ENCODE peak calls at places on chromosomes 5 and 9, in six cellular contexts. One of them, this sample, is unnamed.

GRCh38 chr5:43839218-43839617 is 236.2 kb downstream of the NNT start:
- DNase-seq in stomach: no peak
- DNase-seq in CD8-positive, alpha-beta T cell: no peak
- DNase-seq in astrocyte of the spinal cord: peak
- DNase-seq in foreskin fibroblast: peak
- DNase-seq in cardiac muscle cell: no peak
- DNase-seq in this sample: no peak

GRCh38 chr5:149177911-149178565 is 36.7 kb downstream of the ABLIM3 start:
- DNase-seq in cardiac muscle cell: no peak
- DNase-seq in CD8-positive, alpha-beta T cell: no peak
- DNase-seq in stomach: no peak
- DNase-seq in foreskin fibroblast: no peak
- DNase-seq in astrocyte of the spinal cord: no peak
- DNase-seq in this sample: no peak

GRCh38 chr9:4515958-4516375 is 25.7 kb downstream of the SLC1A1 start:
- DNase-seq in CD8-positive, alpha-beta T cell: no peak
- DNase-seq in cardiac muscle cell: no peak
- DNase-seq in foreskin fibroblast: peak
- DNase-seq in astrocyte of the spinal cord: peak
- DNase-seq in stomach: no peak
- DNase-seq in this sample: no peak

GRCh38 chr9:79134654-79135053 is 437.1 kb upstream of the TLE4 start:
- DNase-seq in stomach: no peak
- DNase-seq in foreskin fibroblast: peak
- DNase-seq in cardiac muscle cell: peak
- DNase-seq in CD8-positive, alpha-beta T cell: no peak
- DNase-seq in astrocyte of the spinal cord: peak
- DNase-seq in this sample: no peak

GRCh38 chr5:518721-519120 is 5.5 kb downstream of the SLC9A3 start:
- DNase-seq in cardiac muscle cell: no peak
- DNase-seq in astrocyte of the spinal cord: no peak
- DNase-seq in foreskin fibroblast: no peak
- DNase-seq in CD8-positive, alpha-beta T cell: no peak
- DNase-seq in stomach: no peak
- DNase-seq in this sample: no peak

GRCh38 chr5:57004800-57005199 is 52.9 kb upstream of the MIER3 start:
- DNase-seq in CD8-positive, alpha-beta T cell: no peak
- DNase-seq in astrocyte of the spinal cord: no peak
- DNase-seq in stomach: no peak
- DNase-seq in cardiac muscle cell: no peak
- DNase-seq in foreskin fibroblast: no peak
- DNase-seq in this sample: no peak

GRCh38 chr5:69285448-69286116 is 47.0 kb downstream of the CCDC125 start:
- DNase-seq in stomach: no peak
- DNase-seq in cardiac muscle cell: no peak
- DNase-seq in CD8-positive, alpha-beta T cell: no peak
- DNase-seq in foreskin fibroblast: no peak
- DNase-seq in astrocyte of the spinal cord: peak
- DNase-seq in this sample: no peak

GRCh38 chr5:91438871-91439270 is 55.8 kb upstream of the ARRDC3 start:
- DNase-seq in CD8-positive, alpha-beta T cell: no peak
- DNase-seq in foreskin fibroblast: no peak
- DNase-seq in astrocyte of the spinal cord: no peak
- DNase-seq in stomach: peak
- DNase-seq in cardiac muscle cell: no peak
- DNase-seq in this sample: no peak

GRCh38 chr5:149651686-149652085 is 70.4 kb downstream of the ARHGEF37 start:
- DNase-seq in stomach: no peak
- DNase-seq in CD8-positive, alpha-beta T cell: no peak
- DNase-seq in astrocyte of the spinal cord: no peak
- DNase-seq in cardiac muscle cell: peak
- DNase-seq in foreskin fibroblast: no peak
- DNase-seq in this sample: no peak

GRCh38 chr9:18255158-18255629 is 218.8 kb upstream of the ADAMTSL1 start:
- DNase-seq in cardiac muscle cell: peak
- DNase-seq in stomach: peak
- DNase-seq in foreskin fibroblast: peak
- DNase-seq in astrocyte of the spinal cord: peak
- DNase-seq in CD8-positive, alpha-beta T cell: peak
- DNase-seq in this sample: peak

GRCh38 chr5:136132087-136132486 is 558 bp upstream of the SMAD5 start:
- DNase-seq in astrocyte of the spinal cord: no peak
- DNase-seq in cardiac muscle cell: peak
- DNase-seq in foreskin fibroblast: no peak
- DNase-seq in stomach: no peak
- DNase-seq in CD8-positive, alpha-beta T cell: no peak
- DNase-seq in this sample: no peak

GRCh38 chr5:136135536-136135935 is 2.9 kb downstream of the SMAD5 start:
- DNase-seq in stomach: no peak
- DNase-seq in astrocyte of the spinal cord: no peak
- DNase-seq in foreskin fibroblast: peak
- DNase-seq in cardiac muscle cell: no peak
- DNase-seq in CD8-positive, alpha-beta T cell: no peak
- DNase-seq in this sample: no peak

GRCh38 chr5:136132557-136133415 is at the start of gene SMAD5:
- DNase-seq in foreskin fibroblast: peak
- DNase-seq in astrocyte of the spinal cord: peak
- DNase-seq in CD8-positive, alpha-beta T cell: peak
- DNase-seq in cardiac muscle cell: peak
- DNase-seq in stomach: peak
- DNase-seq in this sample: peak

GRCh38 chr5:136134653-136135052 is 2.0 kb downstream of the SMAD5 start:
- DNase-seq in stomach: no peak
- DNase-seq in foreskin fibroblast: no peak
- DNase-seq in cardiac muscle cell: no peak
- DNase-seq in CD8-positive, alpha-beta T cell: no peak
- DNase-seq in astrocyte of the spinal cord: no peak
- DNase-seq in this sample: no peak

GRCh38 chr5:136133416-136134383 is 1.1 kb downstream of the SMAD5 start:
- DNase-seq in CD8-positive, alpha-beta T cell: peak
- DNase-seq in astrocyte of the spinal cord: peak
- DNase-seq in stomach: peak
- DNase-seq in cardiac muscle cell: peak
- DNase-seq in foreskin fibroblast: peak
- DNase-seq in this sample: no peak
- H3K4me3 ChIP-seq in CD8-positive, alpha-beta T cell: peak
- H3K4me3 ChIP-seq in astrocyte of the spinal cord: peak
- H3K4me3 ChIP-seq in stomach: peak
- H3K4me3 ChIP-seq in cardiac muscle cell: peak
- H3K4me3 ChIP-seq in foreskin fibroblast: peak
- H3K4me3 ChIP-seq in this sample: peak

DNA sequence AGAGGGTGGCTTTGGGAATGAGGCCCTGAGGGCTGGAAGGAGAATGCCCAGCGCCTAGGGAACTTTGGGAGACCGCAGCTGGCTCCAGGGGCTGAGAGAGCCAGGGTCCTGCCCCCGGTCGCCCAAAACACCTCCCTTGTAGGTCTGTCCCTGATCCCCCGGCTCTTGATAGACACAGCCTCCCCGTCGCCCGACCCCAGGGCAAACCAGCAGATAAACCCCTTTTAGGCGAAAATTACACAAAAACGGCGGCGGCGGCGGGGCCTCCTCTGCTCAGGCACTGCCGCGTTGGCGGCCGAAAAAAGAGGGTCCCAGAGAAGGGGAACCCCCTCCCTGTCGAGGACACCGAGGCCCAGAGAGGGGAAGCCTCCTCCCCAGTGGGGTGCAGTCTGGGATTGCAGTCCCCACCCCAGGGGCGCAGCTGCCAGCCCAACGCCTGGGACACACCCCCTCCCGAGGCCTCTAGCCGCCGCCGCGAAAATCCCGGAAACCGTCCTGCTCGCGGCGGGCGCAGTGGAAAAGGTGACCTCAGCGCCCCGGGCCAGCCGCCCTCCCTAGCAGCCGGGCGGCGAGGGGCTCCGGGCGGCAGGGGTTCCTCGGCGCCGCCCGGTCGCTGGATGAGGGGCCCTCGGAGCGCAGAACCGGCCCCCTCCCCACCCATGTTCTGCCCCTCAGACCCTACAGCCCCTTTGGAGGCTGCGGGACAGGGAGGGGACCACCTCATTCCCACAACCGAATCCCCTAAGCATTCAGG is 3.1 kb upstream of the BARX1 start:
- DNase-seq in cardiac muscle cell: peak
- DNase-seq in CD8-positive, alpha-beta T cell: no peak
- DNase-seq in stomach: no peak
- DNase-seq in foreskin fibroblast: no peak
- DNase-seq in astrocyte of the spinal cord: no peak
- DNase-seq in this sample: no peak
- H3K4me3 ChIP-seq in cardiac muscle cell: peak
- H3K4me3 ChIP-seq in CD8-positive, alpha-beta T cell: peak
- H3K4me3 ChIP-seq in stomach: peak
- H3K4me3 ChIP-seq in foreskin fibroblast: no peak
- H3K4me3 ChIP-seq in astrocyte of the spinal cord: no peak
- H3K4me3 ChIP-seq in this sample: no peak

GRCh38 chr9:74120470-74120869 is 376.7 kb upstream of the RORB start:
- DNase-seq in foreskin fibroblast: no peak
- DNase-seq in cardiac muscle cell: no peak
- DNase-seq in CD8-positive, alpha-beta T cell: no peak
- DNase-seq in stomach: no peak
- DNase-seq in astrocyte of the spinal cord: no peak
- DNase-seq in this sample: no peak
- H3K4me3 ChIP-seq in foreskin fibroblast: no peak
- H3K4me3 ChIP-seq in cardiac muscle cell: no peak
- H3K4me3 ChIP-seq in CD8-positive, alpha-beta T cell: no peak
- H3K4me3 ChIP-seq in stomach: no peak
- H3K4me3 ChIP-seq in astrocyte of the spinal cord: no peak
- H3K4me3 ChIP-seq in this sample: no peak

GRCh38 chr9:134265078-134265477 is 61.2 kb upstream of the RXRA start:
- DNase-seq in stomach: peak
- DNase-seq in astrocyte of the spinal cord: no peak
- DNase-seq in foreskin fibroblast: no peak
- DNase-seq in CD8-positive, alpha-beta T cell: no peak
- DNase-seq in cardiac muscle cell: no peak
- DNase-seq in this sample: no peak
- H3K4me3 ChIP-seq in stomach: no peak
- H3K4me3 ChIP-seq in astrocyte of the spinal cord: no peak
- H3K4me3 ChIP-seq in foreskin fibroblast: no peak
- H3K4me3 ChIP-seq in CD8-positive, alpha-beta T cell: no peak
- H3K4me3 ChIP-seq in cardiac muscle cell: no peak
- H3K4me3 ChIP-seq in this sample: no peak

GRCh38 chr5:126354012-126354856 is 69.0 kb upstream of the GRAMD2B start:
- DNase-seq in foreskin fibroblast: peak
- DNase-seq in astrocyte of the spinal cord: peak
- DNase-seq in CD8-positive, alpha-beta T cell: no peak
- DNase-seq in cardiac muscle cell: peak
- DNase-seq in stomach: no peak
- DNase-seq in this sample: peak

GRCh38 chr5:126351138-126351537 is 72.1 kb upstream of the GRAMD2B start:
- DNase-seq in cardiac muscle cell: no peak
- DNase-seq in foreskin fibroblast: peak
- DNase-seq in stomach: no peak
- DNase-seq in CD8-positive, alpha-beta T cell: no peak
- DNase-seq in astrocyte of the spinal cord: peak
- DNase-seq in this sample: no peak

DNA sequence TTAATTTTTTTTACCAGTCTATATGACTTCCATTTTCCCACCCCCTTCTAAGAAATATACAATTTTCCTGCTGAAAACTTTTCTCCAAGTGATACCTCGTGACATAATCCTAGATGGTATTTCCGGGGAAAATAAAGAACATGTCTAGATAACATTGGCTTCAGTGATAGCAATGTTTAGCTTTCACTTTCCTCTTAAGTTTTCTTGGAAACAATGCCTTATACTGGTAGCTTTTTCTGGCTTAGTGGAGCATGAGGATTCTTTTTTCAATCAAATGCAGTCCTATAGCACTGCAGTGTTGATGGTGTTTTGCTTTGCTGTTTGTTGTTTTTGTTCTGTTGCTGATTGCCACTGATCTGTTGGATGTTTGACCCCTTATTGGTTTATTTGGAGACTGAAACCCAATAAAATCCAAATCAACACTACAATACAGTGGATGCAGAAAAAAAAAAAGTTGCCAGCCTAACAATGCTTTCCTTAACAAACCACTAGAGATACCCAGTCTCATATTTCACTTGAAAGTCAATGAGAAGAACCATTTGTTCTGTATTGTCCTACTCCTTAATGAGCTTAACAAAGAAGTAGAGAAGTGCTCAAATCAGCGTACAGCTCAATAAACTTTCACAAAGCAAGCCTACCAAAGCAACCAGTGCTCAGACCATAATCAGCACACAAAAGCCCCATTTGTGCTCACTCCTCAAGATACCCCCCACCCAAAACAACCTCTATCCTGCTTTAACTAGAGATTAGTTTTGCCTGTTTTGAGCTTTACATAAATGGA is 74.2 kb upstream of the GRAMD2B start:
- DNase-seq in CD8-positive, alpha-beta T cell: no peak
- DNase-seq in astrocyte of the spinal cord: no peak
- DNase-seq in cardiac muscle cell: no peak
- DNase-seq in stomach: no peak
- DNase-seq in foreskin fibroblast: no peak
- DNase-seq in this sample: no peak
- H3K4me3 ChIP-seq in CD8-positive, alpha-beta T cell: no peak
- H3K4me3 ChIP-seq in astrocyte of the spinal cord: no peak
- H3K4me3 ChIP-seq in cardiac muscle cell: no peak
- H3K4me3 ChIP-seq in stomach: no peak
- H3K4me3 ChIP-seq in foreskin fibroblast: no peak
- H3K4me3 ChIP-seq in this sample: no peak

DNA sequence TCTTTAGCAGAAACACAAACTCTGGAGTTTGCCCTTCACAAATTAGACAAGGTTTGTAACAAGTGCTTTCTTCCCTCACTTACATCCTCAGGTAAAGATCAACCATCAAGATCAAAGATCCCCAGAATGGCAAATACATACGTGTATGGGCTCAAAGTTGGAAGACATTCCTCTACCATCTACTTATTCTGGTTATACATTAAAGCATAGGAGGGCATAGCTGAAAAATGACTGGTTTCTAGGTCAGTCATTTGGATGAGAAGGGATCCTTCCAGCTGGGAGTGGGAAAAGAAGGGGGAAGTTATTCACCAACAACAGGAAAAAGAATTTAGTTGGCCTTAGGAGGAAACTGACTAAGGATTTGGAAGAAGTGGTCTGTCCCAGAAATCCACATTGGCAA is 1.9 kb downstream of the DAB2 start:
- DNase-seq in foreskin fibroblast: no peak
- DNase-seq in stomach: no peak
- DNase-seq in cardiac muscle cell: no peak
- DNase-seq in CD8-positive, alpha-beta T cell: no peak
- DNase-seq in astrocyte of the spinal cord: no peak
- DNase-seq in this sample: no peak
- H3K4me3 ChIP-seq in foreskin fibroblast: peak
- H3K4me3 ChIP-seq in stomach: peak
- H3K4me3 ChIP-seq in cardiac muscle cell: no peak
- H3K4me3 ChIP-seq in CD8-positive, alpha-beta T cell: no peak
- H3K4me3 ChIP-seq in astrocyte of the spinal cord: peak
- H3K4me3 ChIP-seq in this sample: no peak

This sample was measured in naive thymus-derived CD4-positive, alpha-beta T cell.